ENCODE peak calls at places on chromosomes 5 and 9, in ten cellular contexts. One of them, this sample, is unnamed.

GRCh38 chr5:75510836-75511434 is 494 bp downstream of the CERT1 start:
- DNase-seq in CD8-positive, alpha-beta T cell: peak
- DNase-seq in HFF-Myc: no peak
- DNase-seq in heart right ventricle: peak
- DNase-seq in ascending aorta: no peak
- DNase-seq in bronchial epithelial cell: no peak
- DNase-seq in OCI-LY7: peak
- DNase-seq in SK-N-SH: peak
- DNase-seq in mammary epithelial cell: no peak
- DNase-seq in psoas muscle: peak
- DNase-seq in this sample: peak

GRCh38 chr5:77065256-77065655 is 21.8 kb downstream of the ZBED3 start:
- DNase-seq in CD8-positive, alpha-beta T cell: no peak
- DNase-seq in HFF-Myc: no peak
- DNase-seq in heart right ventricle: no peak
- DNase-seq in ascending aorta: no peak
- DNase-seq in bronchial epithelial cell: no peak
- DNase-seq in OCI-LY7: no peak
- DNase-seq in SK-N-SH: no peak
- DNase-seq in mammary epithelial cell: no peak
- DNase-seq in psoas muscle: no peak
- DNase-seq in this sample: no peak

GRCh38 chr5:175460126-175460525 is 16.1 kb upstream of the DRD1 start:
- DNase-seq in CD8-positive, alpha-beta T cell: no peak
- DNase-seq in HFF-Myc: no peak
- DNase-seq in heart right ventricle: no peak
- DNase-seq in ascending aorta: no peak
- DNase-seq in bronchial epithelial cell: peak
- DNase-seq in OCI-LY7: no peak
- DNase-seq in SK-N-SH: no peak
- DNase-seq in mammary epithelial cell: peak
- DNase-seq in psoas muscle: no peak
- DNase-seq in this sample: no peak

GRCh38 chr5:181192337-181193046 is 12.5 kb downstream of the TRIM7 start:
- DNase-seq in CD8-positive, alpha-beta T cell: no peak
- DNase-seq in HFF-Myc: no peak
- DNase-seq in heart right ventricle: no peak
- DNase-seq in ascending aorta: no peak
- DNase-seq in bronchial epithelial cell: peak
- DNase-seq in OCI-LY7: no peak
- DNase-seq in SK-N-SH: no peak
- DNase-seq in mammary epithelial cell: no peak
- DNase-seq in psoas muscle: no peak
- DNase-seq in this sample: no peak

GRCh38 chr5:108637110-108637509 is 110.6 kb upstream of the FER start:
- DNase-seq in CD8-positive, alpha-beta T cell: no peak
- DNase-seq in HFF-Myc: no peak
- DNase-seq in heart right ventricle: no peak
- DNase-seq in ascending aorta: no peak
- DNase-seq in bronchial epithelial cell: peak
- DNase-seq in OCI-LY7: no peak
- DNase-seq in SK-N-SH: no peak
- DNase-seq in mammary epithelial cell: peak
- DNase-seq in psoas muscle: no peak
- DNase-seq in this sample: no peak

GRCh38 chr5:78806544-78806943 is 158.0 kb upstream of the LHFPL2 start:
- DNase-seq in CD8-positive, alpha-beta T cell: no peak
- DNase-seq in HFF-Myc: peak
- DNase-seq in heart right ventricle: no peak
- DNase-seq in ascending aorta: no peak
- DNase-seq in bronchial epithelial cell: peak
- DNase-seq in OCI-LY7: no peak
- DNase-seq in SK-N-SH: no peak
- DNase-seq in mammary epithelial cell: peak
- DNase-seq in psoas muscle: no peak
- DNase-seq in this sample: no peak

GRCh38 chr9:93679536-93680444 is 103.4 kb downstream of the PHF2 start:
- DNase-seq in CD8-positive, alpha-beta T cell: no peak
- DNase-seq in HFF-Myc: no peak
- DNase-seq in heart right ventricle: no peak
- DNase-seq in ascending aorta: no peak
- DNase-seq in bronchial epithelial cell: no peak
- DNase-seq in OCI-LY7: no peak
- DNase-seq in SK-N-SH: peak
- DNase-seq in mammary epithelial cell: no peak
- DNase-seq in psoas muscle: peak
- DNase-seq in this sample: no peak

GRCh38 chr5:76724871-76725270 is 8.9 kb downstream of the F2R start:
- DNase-seq in CD8-positive, alpha-beta T cell: no peak
- DNase-seq in HFF-Myc: no peak
- DNase-seq in heart right ventricle: no peak
- DNase-seq in ascending aorta: no peak
- DNase-seq in bronchial epithelial cell: peak
- DNase-seq in OCI-LY7: no peak
- DNase-seq in SK-N-SH: no peak
- DNase-seq in mammary epithelial cell: peak
- DNase-seq in psoas muscle: no peak
- DNase-seq in this sample: no peak

GRCh38 chr9:134724231-134724911 is 82.8 kb downstream of the COL5A1 start:
- DNase-seq in CD8-positive, alpha-beta T cell: no peak
- DNase-seq in HFF-Myc: no peak
- DNase-seq in heart right ventricle: peak
- DNase-seq in ascending aorta: no peak
- DNase-seq in bronchial epithelial cell: no peak
- DNase-seq in OCI-LY7: no peak
- DNase-seq in SK-N-SH: no peak
- DNase-seq in mammary epithelial cell: no peak
- DNase-seq in psoas muscle: peak
- DNase-seq in this sample: no peak

GRCh38 chr5:177105546-177106476 is 19.1 kb downstream of the FGFR4 start:
- DNase-seq in CD8-positive, alpha-beta T cell: no peak
- DNase-seq in HFF-Myc: no peak
- DNase-seq in heart right ventricle: no peak
- DNase-seq in ascending aorta: no peak
- DNase-seq in bronchial epithelial cell: no peak
- DNase-seq in OCI-LY7: no peak
- DNase-seq in SK-N-SH: no peak
- DNase-seq in mammary epithelial cell: no peak
- DNase-seq in psoas muscle: peak
- DNase-seq in this sample: no peak
- TF ChIP-seq CTCF in CD8-positive, alpha-beta T cell: no peak
- TF ChIP-seq CTCF in HFF-Myc: no peak
- TF ChIP-seq CTCF in heart right ventricle: no peak
- TF ChIP-seq CTCF in ascending aorta: no peak
- TF ChIP-seq CTCF in bronchial epithelial cell: no peak
- TF ChIP-seq CTCF in OCI-LY7: no peak
- TF ChIP-seq CTCF in SK-N-SH: no peak
- TF ChIP-seq CTCF in mammary epithelial cell: no peak
- TF ChIP-seq CTCF in psoas muscle: no peak
- TF ChIP-seq CTCF in this sample: no peak

GRCh38 chr9:127223810-127224177 is 40.8 kb upstream of the GARNL3 start:
- DNase-seq in CD8-positive, alpha-beta T cell: no peak
- DNase-seq in HFF-Myc: no peak
- DNase-seq in heart right ventricle: no peak
- DNase-seq in ascending aorta: no peak
- DNase-seq in bronchial epithelial cell: no peak
- DNase-seq in OCI-LY7: no peak
- DNase-seq in SK-N-SH: no peak
- DNase-seq in mammary epithelial cell: no peak
- DNase-seq in psoas muscle: peak
- DNase-seq in this sample: no peak
- H3K4me3 ChIP-seq in CD8-positive, alpha-beta T cell: peak
- H3K4me3 ChIP-seq in HFF-Myc: no peak
- H3K4me3 ChIP-seq in heart right ventricle: peak
- H3K4me3 ChIP-seq in ascending aorta: peak
- H3K4me3 ChIP-seq in bronchial epithelial cell: no peak
- H3K4me3 ChIP-seq in OCI-LY7: peak
- H3K4me3 ChIP-seq in SK-N-SH: peak
- H3K4me3 ChIP-seq in mammary epithelial cell: no peak
- H3K4me3 ChIP-seq in psoas muscle: peak
- H3K4me3 ChIP-seq in this sample: no peak

GRCh38 chr9:136721339-136722092 is 9.1 kb downstream of the DIPK1B start:
- DNase-seq in CD8-positive, alpha-beta T cell: no peak
- DNase-seq in HFF-Myc: no peak
- DNase-seq in heart right ventricle: no peak
- DNase-seq in ascending aorta: no peak
- DNase-seq in bronchial epithelial cell: peak
- DNase-seq in OCI-LY7: no peak
- DNase-seq in SK-N-SH: no peak
- DNase-seq in mammary epithelial cell: peak
- DNase-seq in psoas muscle: no peak
- DNase-seq in this sample: no peak
- TF ChIP-seq CTCF in CD8-positive, alpha-beta T cell: no peak
- TF ChIP-seq CTCF in HFF-Myc: no peak
- TF ChIP-seq CTCF in heart right ventricle: no peak
- TF ChIP-seq CTCF in ascending aorta: no peak
- TF ChIP-seq CTCF in bronchial epithelial cell: no peak
- TF ChIP-seq CTCF in OCI-LY7: no peak
- TF ChIP-seq CTCF in SK-N-SH: no peak
- TF ChIP-seq CTCF in mammary epithelial cell: no peak
- TF ChIP-seq CTCF in psoas muscle: no peak
- TF ChIP-seq CTCF in this sample: no peak

GRCh38 chr5:112165399-112165798 is 253.7 kb downstream of the EPB41L4A start:
- DNase-seq in CD8-positive, alpha-beta T cell: no peak
- DNase-seq in HFF-Myc: no peak
- DNase-seq in heart right ventricle: no peak
- DNase-seq in ascending aorta: no peak
- DNase-seq in bronchial epithelial cell: no peak
- DNase-seq in OCI-LY7: no peak
- DNase-seq in SK-N-SH: no peak
- DNase-seq in mammary epithelial cell: no peak
- DNase-seq in psoas muscle: no peak
- DNase-seq in this sample: no peak

GRCh38 chr5:112161392-112161748 is 257.7 kb downstream of the EPB41L4A start:
- DNase-seq in CD8-positive, alpha-beta T cell: no peak
- DNase-seq in HFF-Myc: no peak
- DNase-seq in heart right ventricle: no peak
- DNase-seq in ascending aorta: no peak
- DNase-seq in bronchial epithelial cell: no peak
- DNase-seq in OCI-LY7: no peak
- DNase-seq in SK-N-SH: no peak
- DNase-seq in mammary epithelial cell: no peak
- DNase-seq in psoas muscle: no peak
- DNase-seq in this sample: no peak

GRCh38 chr5:112165897-112166737 is 253.0 kb downstream of the EPB41L4A start:
- DNase-seq in CD8-positive, alpha-beta T cell: no peak
- DNase-seq in HFF-Myc: no peak
- DNase-seq in heart right ventricle: no peak
- DNase-seq in ascending aorta: no peak
- DNase-seq in bronchial epithelial cell: no peak
- DNase-seq in OCI-LY7: no peak
- DNase-seq in SK-N-SH: no peak
- DNase-seq in mammary epithelial cell: no peak
- DNase-seq in psoas muscle: no peak
- DNase-seq in this sample: no peak

GRCh38 chr5:112160652-112161391 is 258.3 kb downstream of the EPB41L4A start:
- DNase-seq in CD8-positive, alpha-beta T cell: peak
- DNase-seq in HFF-Myc: peak
- DNase-seq in heart right ventricle: peak
- DNase-seq in ascending aorta: peak
- DNase-seq in bronchial epithelial cell: peak
- DNase-seq in OCI-LY7: peak
- DNase-seq in SK-N-SH: peak
- DNase-seq in mammary epithelial cell: peak
- DNase-seq in psoas muscle: peak
- DNase-seq in this sample: peak

DNA sequence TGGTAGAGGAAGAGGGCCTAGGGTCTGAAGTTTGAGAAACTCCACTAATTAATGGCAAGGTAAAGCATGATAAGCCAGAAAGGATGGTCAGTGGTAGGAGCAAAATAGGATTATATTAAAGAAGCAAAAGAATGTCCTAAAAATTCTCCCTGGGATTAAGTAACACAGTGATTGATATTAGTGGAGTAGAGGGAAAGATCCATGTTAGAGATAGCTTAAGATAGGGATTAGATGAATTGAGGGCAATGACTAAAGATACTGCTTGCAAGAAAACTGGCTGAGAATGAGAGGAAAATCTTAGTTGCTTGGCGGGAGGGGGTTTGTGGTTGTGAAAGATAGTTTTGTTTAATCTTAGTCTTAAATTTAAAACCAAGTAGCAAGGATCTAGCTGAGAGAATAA is 255.6 kb downstream of the EPB41L4A start:
- DNase-seq in CD8-positive, alpha-beta T cell: no peak
- DNase-seq in HFF-Myc: no peak
- DNase-seq in heart right ventricle: no peak
- DNase-seq in ascending aorta: no peak
- DNase-seq in bronchial epithelial cell: no peak
- DNase-seq in OCI-LY7: no peak
- DNase-seq in SK-N-SH: no peak
- DNase-seq in mammary epithelial cell: no peak
- DNase-seq in psoas muscle: no peak
- DNase-seq in this sample: no peak
- H3K4me3 ChIP-seq in CD8-positive, alpha-beta T cell: no peak
- H3K4me3 ChIP-seq in HFF-Myc: peak
- H3K4me3 ChIP-seq in heart right ventricle: no peak
- H3K4me3 ChIP-seq in ascending aorta: no peak
- H3K4me3 ChIP-seq in bronchial epithelial cell: no peak
- H3K4me3 ChIP-seq in OCI-LY7: no peak
- H3K4me3 ChIP-seq in SK-N-SH: no peak
- H3K4me3 ChIP-seq in mammary epithelial cell: no peak
- H3K4me3 ChIP-seq in psoas muscle: no peak
- H3K4me3 ChIP-seq in this sample: no peak